ENCODE peak calls at places on chromosome 20, in eight cellular contexts. F is PC-3, D is fibroblast of lung, X is fibroblast of the aortic adventitia, O is tibial artery, G is cardiac fibroblast, A is lung, T is Peyer's patch. P is an unnamed sample.

GRCh38 chr20:39176457-39176856 is 214.3 kb downstream of the DHX35 start:
- DNase-seq in X (no peak), D (no peak), G (no peak), T (no peak), F (no peak), A (no peak), O (no peak), P (no peak)

GRCh38 chr20:53829706-53830521 is 236.3 kb upstream of the ZNF217 start:
- DNase-seq in F (peak), D (peak), O (no peak), A (no peak), X (peak), T (peak), G (peak), P (peak)

GRCh38 chr20:3927486-3928291 is 38.5 kb downstream of the PANK2 start:
- DNase-seq in G (peak), X (peak), D (peak), O (no peak), F (no peak), T (no peak), A (peak), P (peak)

GRCh38 chr20:1467355-1468116 is 887 bp upstream of the NSFL1C start:
- DNase-seq in A (peak), X (no peak), G (no peak), D (no peak), T (peak), F (no peak), O (peak), P (no peak)

GRCh38 chr20:39190666-39191570 is 228.8 kb downstream of the DHX35 start:
- DNase-seq in X (peak), O (no peak), D (no peak), T (no peak), F (peak), G (no peak), A (no peak), P (no peak)

GRCh38 chr20:43939762-43940121 is 25.1 kb downstream of the TOX2 start:
- DNase-seq in X (no peak), F (peak), G (no peak), D (no peak), A (no peak), O (no peak), T (no peak), P (peak)

GRCh38 chr20:33465536-33466302 is 22.2 kb upstream of the SNTA1 start:
- DNase-seq in A (no peak), X (no peak), D (no peak), T (no peak), F (no peak), O (no peak), G (no peak), P (no peak)

GRCh38 chr20:38962044-38962897 is at the start of gene DHX35:
- DNase-seq in D (peak), T (peak), A (peak), O (peak), F (peak), G (peak), X (peak), P (peak)

GRCh38 chr20:24406761-24407550 is 62.5 kb upstream of the SYNDIG1 start:
- DNase-seq in F (no peak), D (peak), G (no peak), X (peak), T (no peak), A (no peak), O (peak), P (peak)

GRCh38 chr20:22523499-22524392 is 60.6 kb downstream of the FOXA2 start:
- DNase-seq in A (no peak), F (peak), X (no peak), G (no peak), O (no peak), T (peak), D (no peak), P (no peak)

GRCh38 chr20:24842591-24843442 is 106.3 kb upstream of the CST7 start:
- DNase-seq in X (no peak), D (no peak), G (no peak), F (no peak), O (no peak), T (no peak), A (no peak), P (no peak)

GRCh38 chr20:1800777-1801176 is 94.4 kb upstream of the SIRPA start:
- DNase-seq in D (peak), X (peak), G (peak), F (peak), A (no peak), O (no peak), T (no peak), P (peak)

GRCh38 chr20:23641936-23642751 is 4.4 kb upstream of the CST3 start:
- DNase-seq in A (no peak), D (peak), X (peak), F (peak), O (peak), G (peak), T (no peak), P (peak)

GRCh38 chr20:63032861-63033634 is 26.3 kb upstream of the BHLHE23 start:
- DNase-seq in X (no peak), G (no peak), A (no peak), D (no peak), O (no peak), T (no peak), F (no peak), P (no peak)

GRCh38 chr20:36207602-36208001 is 28.7 kb upstream of the AAR2 start:
- DNase-seq in G (no peak), D (no peak), A (no peak), T (no peak), F (no peak), O (no peak), X (no peak), P (no peak)

GRCh38 chr20:37345339-37346231 is at the start of gene SRC:
- DNase-seq in G (peak), D (peak), F (peak), X (peak), A (peak), O (peak), T (peak), P (peak)

GRCh38 chr20:38883081-38883980 is 42.9 kb upstream of the FAM83D start:
- DNase-seq in X (peak), T (peak), F (no peak), D (no peak), O (no peak), G (peak), A (no peak), P (peak)

GRCh38 chr20:23144856-23145255 is 58.7 kb upstream of the CD93 start:
- DNase-seq in O (no peak), T (no peak), F (no peak), X (no peak), D (no peak), A (no peak), G (no peak), P (no peak)

GRCh38 chr20:45338121-45339030 is 9.8 kb downstream of the SDC4 start:
- DNase-seq in D (peak), F (no peak), A (no peak), T (no peak), G (no peak), X (no peak), O (no peak), P (peak)

GRCh38 chr20:33555755-33556154 is 65.9 kb downstream of the CBFA2T2 start:
- DNase-seq in G (no peak), X (no peak), A (no peak), T (no peak), O (no peak), F (no peak), D (no peak), P (no peak)

GRCh38 chr20:21182832-21183563 is 57.1 kb downstream of the KIZ start:
- DNase-seq in G (peak), X (peak), F (peak), A (no peak), O (no peak), T (no peak), D (peak), P (peak)

GRCh38 chr20:25038103-25038410 is 19.9 kb downstream of the ACSS1 start:
- DNase-seq in G (no peak), O (no peak), X (no peak), D (no peak), T (no peak), A (no peak), F (no peak), P (no peak)

GRCh38 chr20:38029453-38029852 is 3.8 kb downstream of the TTI1 start:
- DNase-seq in F (no peak), O (no peak), T (no peak), D (no peak), X (no peak), A (no peak), G (no peak), P (no peak)

GRCh38 chr20:37392441-37393195 is 46.7 kb downstream of the SRC start:
- DNase-seq in F (peak), O (no peak), A (no peak), T (no peak), G (peak), X (no peak), D (no peak), P (peak)

GRCh38 chr20:22771706-22772105 is 187.3 kb upstream of the FOXA2 start:
- DNase-seq in O (no peak), F (peak), A (no peak), D (no peak), X (no peak), T (no peak), G (no peak), P (no peak)

GRCh38 chr20:33668791-33669155 is 2.0 kb downstream of the ACTL10 start:
- DNase-seq in O (no peak), D (no peak), F (no peak), X (no peak), A (no peak), T (no peak), G (no peak), P (no peak)

GRCh38 chr20:62742979-62743776 is 34.5 kb downstream of the NTSR1 start:
- DNase-seq in G (no peak), X (no peak), F (no peak), A (no peak), D (no peak), O (no peak), T (peak), P (no peak)

GRCh38 chr20:44390280-44390679 is 34.8 kb downstream of the HNF4A start:
- DNase-seq in X (no peak), D (no peak), A (no peak), F (no peak), T (no peak), O (no peak), G (no peak), P (no peak)

GRCh38 chr20:13338097-13338661 is 117.1 kb downstream of the ISM1 start:
- DNase-seq in G (no peak), O (no peak), D (no peak), A (no peak), X (no peak), T (no peak), F (no peak), P (no peak)

GRCh38 chr20:62606551-62607201 is 35.6 kb upstream of the SLCO4A1 start:
- DNase-seq in D (peak), O (no peak), T (peak), G (peak), X (peak), F (no peak), A (no peak), P (peak)

GRCh38 chr20:4835244-4836177 is 113.8 kb downstream of the PRND start:
- DNase-seq in X (peak), A (no peak), T (no peak), G (peak), D (peak), F (no peak), O (peak), P (peak)

GRCh38 chr20:52448513-52448912 is 256.9 kb upstream of the ZFP64 start:
- DNase-seq in O (no peak), A (no peak), F (no peak), X (no peak), G (no peak), T (no peak), D (peak), P (peak)

GRCh38 chr20:4040283-4041179 is 25.2 kb upstream of the RNF24 start:
- DNase-seq in X (peak), O (no peak), D (peak), F (peak), A (no peak), G (peak), T (peak), P (peak)

GRCh38 chr20:8573686-8574085 is 441.6 kb downstream of the PLCB1 start:
- DNase-seq in A (no peak), T (no peak), D (no peak), G (no peak), F (no peak), O (no peak), X (no peak), P (no peak)

GRCh38 chr20:44582321-44583025 is at the start of gene PKIG:
- DNase-seq in T (no peak), A (no peak), O (peak), G (peak), X (peak), F (no peak), D (peak), P (peak)

GRCh38 chr20:37994512-37994911 is 38.7 kb downstream of the TTI1 start:
- DNase-seq in G (peak), D (peak), T (no peak), F (peak), X (no peak), A (peak), O (no peak), P (peak)

GRCh38 chr20:49562341-49563014 is 5.5 kb downstream of the PTGIS start:
- DNase-seq in O (peak), X (peak), T (peak), F (peak), G (peak), D (peak), A (peak), P (peak)
- H3K4me3 ChIP-seq in O (no peak), X (peak), T (no peak), F (no peak), G (no peak), D (no peak), A (no peak), P (no peak)

DNA sequence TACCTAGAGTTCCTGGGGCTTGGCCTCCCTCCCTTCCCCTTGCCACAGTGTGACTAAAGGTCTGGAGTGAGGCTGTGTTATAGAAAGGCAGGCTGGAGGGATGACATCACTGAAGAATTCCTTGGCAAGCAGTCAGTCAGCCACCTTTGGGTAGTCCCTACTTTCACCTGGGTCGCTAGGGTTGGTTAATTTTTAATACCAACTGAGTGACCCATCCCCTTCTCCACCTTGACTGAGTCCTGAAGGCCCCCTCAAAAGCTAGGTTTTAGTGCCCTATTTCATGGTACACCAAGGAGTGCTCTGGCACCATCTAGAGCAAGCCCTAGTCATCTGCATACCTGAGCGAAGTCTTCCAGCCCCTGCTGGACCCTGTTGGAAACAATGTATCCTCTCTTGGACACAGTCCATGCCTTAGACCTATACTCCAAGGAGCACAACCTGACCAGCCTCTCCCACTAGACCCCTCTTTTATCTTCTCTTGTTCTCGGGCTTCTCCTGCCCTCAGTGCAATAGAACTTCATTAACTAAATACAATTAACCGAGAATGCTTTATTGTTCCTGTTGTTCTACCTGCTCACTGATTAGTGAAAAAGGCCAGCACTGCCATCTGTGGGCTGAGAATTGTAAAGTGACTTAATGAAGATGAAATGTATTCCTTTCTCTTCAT is 44.6 kb downstream of the RIN2 start:
- DNase-seq in O (no peak), D (no peak), A (no peak), F (peak), T (peak), G (no peak), X (no peak), P (no peak)
- TF ChIP-seq CTCF in O (no peak), D (no peak), A (no peak), F (peak), T (no peak), G (no peak), X (peak), P (peak)

GRCh38 chr20:59932616-59933295 is 681 bp downstream of the SYCP2 start:
- DNase-seq in D (no peak), O (no peak), X (no peak), A (no peak), G (no peak), T (peak), F (no peak), P (no peak)

GRCh38 chr20:59933849-59934585 is 580 bp upstream of the SYCP2 start:
- DNase-seq in F (peak), X (peak), O (peak), T (peak), A (peak), G (peak), D (peak), P (peak)

GRCh38 chr20:59931511-59932312 is 1.7 kb downstream of the SYCP2 start:
- DNase-seq in T (no peak), G (no peak), F (no peak), O (no peak), X (no peak), A (no peak), D (no peak), P (no peak)

GRCh38 chr20:59935457-59936185 is 2.2 kb upstream of the SYCP2 start:
- DNase-seq in O (no peak), F (no peak), G (no peak), D (no peak), X (no peak), A (no peak), T (no peak), P (no peak)

DNA sequence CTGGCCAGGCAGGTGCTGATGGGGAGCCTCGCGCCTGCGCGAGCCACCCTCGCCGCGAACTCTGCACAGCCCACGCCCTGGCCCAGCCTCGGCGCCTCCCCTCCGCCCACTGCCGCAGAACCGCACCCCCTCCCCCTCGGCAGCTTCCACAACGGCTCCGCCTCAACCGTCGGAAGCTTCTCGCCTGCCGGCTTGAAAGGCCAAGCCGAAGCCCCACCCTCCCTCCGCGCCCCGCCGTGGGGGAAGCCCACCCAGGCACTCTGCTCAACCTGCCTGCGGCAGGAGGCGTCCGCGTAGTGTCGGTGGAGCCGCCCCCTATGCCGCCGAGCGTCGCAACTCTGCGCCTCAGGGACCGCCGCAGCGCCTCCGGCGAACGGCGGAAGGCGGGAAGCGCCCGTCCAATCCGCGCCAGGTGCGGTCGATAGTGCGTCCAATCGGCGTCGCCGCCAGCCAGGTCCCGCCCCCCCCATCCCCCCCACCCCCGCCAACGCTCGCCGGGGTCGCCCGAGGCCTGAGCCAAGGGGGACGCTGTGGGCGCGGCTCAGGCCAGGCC is at the start of gene SYCP2:
- DNase-seq in T (peak), O (no peak), A (no peak), F (no peak), D (peak), X (peak), G (peak), P (peak)
- H3K4me3 ChIP-seq in T (peak), O (peak), A (peak), F (peak), D (peak), X (peak), G (peak), P (peak)

GRCh38 chr20:16292227-16292626 is 281.0 kb downstream of the KIF16B start:
- DNase-seq in G (no peak), T (no peak), D (peak), O (no peak), A (no peak), X (no peak), F (peak), P (peak)
- TF ChIP-seq CTCF in G (no peak), T (no peak), D (no peak), O (no peak), A (no peak), X (no peak), F (no peak), P (no peak)

DNA sequence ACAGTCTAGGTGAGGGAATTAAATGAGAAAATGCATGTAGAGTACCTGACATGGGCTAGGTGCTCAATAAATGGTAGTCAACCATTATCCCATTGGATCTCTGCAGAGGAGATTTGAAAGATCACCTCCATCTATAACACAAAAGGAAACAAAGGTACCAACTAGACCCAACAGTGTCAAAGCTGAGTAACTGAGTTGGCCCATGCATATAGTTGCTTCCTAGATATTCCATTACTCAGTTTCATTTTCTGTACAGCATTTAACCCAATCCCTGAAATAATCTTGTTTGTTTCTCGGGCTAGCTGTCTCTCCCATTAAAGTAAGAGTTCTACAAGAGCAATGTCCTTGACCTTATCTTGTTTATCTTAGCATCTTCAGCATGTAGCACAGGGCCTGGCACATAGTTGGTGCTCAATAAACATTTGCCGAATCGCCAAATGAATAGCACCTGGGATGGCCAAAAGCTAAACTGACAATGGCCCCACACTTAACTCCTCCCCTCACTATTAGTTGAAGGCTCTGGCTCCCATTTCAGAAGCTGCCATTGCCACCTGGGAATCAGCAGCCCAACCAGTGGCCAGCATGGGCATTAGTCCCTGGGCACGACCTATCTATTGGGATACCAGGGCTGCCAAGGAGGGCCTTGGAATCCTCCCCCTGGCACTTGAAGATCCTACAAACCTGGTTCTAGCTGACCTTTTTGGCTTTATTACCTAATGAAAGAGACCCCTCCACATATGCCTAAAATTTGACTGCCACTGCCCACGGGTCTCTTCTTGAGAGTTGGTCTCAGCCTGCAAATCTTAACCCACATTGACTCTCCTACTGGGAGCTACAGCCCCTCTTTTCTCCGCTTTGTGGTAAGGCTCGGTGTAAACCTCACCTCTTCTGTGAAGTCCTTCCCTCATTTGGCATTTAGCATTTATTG is 22.6 kb downstream of the BCL2L1 start:
- DNase-seq in F (no peak), X (no peak), A (no peak), D (no peak), G (no peak), O (no peak), T (no peak), P (no peak)
- H3K4me3 ChIP-seq in F (no peak), X (no peak), A (no peak), D (no peak), G (no peak), O (no peak), T (no peak), P (no peak)

GRCh38 chr20:47972916-47973309 is 187.6 kb upstream of the SULF2 start:
- DNase-seq in F (no peak), X (no peak), O (no peak), T (no peak), G (no peak), D (no peak), A (no peak), P (no peak)
- TF ChIP-seq CTCF in F (no peak), X (no peak), O (no peak), T (no peak), G (no peak), D (no peak), A (no peak), P (no peak)

GRCh38 chr20:64077094-64077493 is 2.2 kb downstream of the RGS19 start:
- DNase-seq in D (no peak), X (no peak), O (no peak), T (peak), A (no peak), F (no peak), G (no peak), P (no peak)
- H3K4me3 ChIP-seq in D (no peak), X (no peak), O (peak), T (peak), A (no peak), F (no peak), G (no peak), P (no peak)

P was measured in choroid plexus epithelial cell.